ENCODE peak calls at places on chromosomes 12 and 14, in seven cellular contexts. Y is sigmoid colon, P is cardiac muscle cell, F is GM13976, M is natural killer cell, K is neural progenitor cell, V is HepG2. R is an unnamed sample.

GRCh38 chr12:77031745-77032144 is 33.6 kb downstream of the E2F7 start:
- DNase-seq in Y (no peak), V (no peak), P (no peak), K (no peak), M (no peak), F (no peak), R (no peak)

GRCh38 chr12:132482771-132483170 is 7.2 kb upstream of the FBRSL1 start:
- DNase-seq in K (no peak), M (no peak), Y (no peak), F (no peak), V (no peak), P (no peak), R (no peak)

GRCh38 chr14:74324945-74325361 is 22.2 kb upstream of the ABCD4 start:
- DNase-seq in Y (no peak), F (peak), K (peak), P (peak), V (peak), M (no peak), R (no peak)

GRCh38 chr12:100234166-100234565 is 32.7 kb downstream of the DEPDC4 start:
- DNase-seq in V (no peak), K (no peak), P (peak), M (no peak), Y (no peak), F (no peak), R (no peak)

GRCh38 chr12:126772171-126772864 is 1494.7 kb upstream of the TMEM132C start:
- DNase-seq in Y (no peak), M (no peak), V (peak), K (no peak), F (peak), P (no peak), R (no peak)

GRCh38 chr14:85793533-85793932 is 263.6 kb downstream of the FLRT2 start:
- DNase-seq in M (no peak), K (no peak), F (no peak), V (no peak), P (no peak), Y (no peak), R (no peak)

GRCh38 chr14:65184032-65184764 is 81.9 kb upstream of the MAX start:
- DNase-seq in P (no peak), K (no peak), Y (no peak), F (no peak), V (no peak), M (no peak), R (no peak)

GRCh38 chr14:92945959-92946846 is 23.3 kb downstream of the CHGA start:
- DNase-seq in Y (peak), P (no peak), V (no peak), M (no peak), F (no peak), K (no peak), R (no peak)

GRCh38 chr12:96677363-96677762 is 188.0 kb downstream of the CFAP54 start:
- DNase-seq in K (no peak), F (no peak), Y (no peak), P (no peak), M (no peak), V (no peak), R (no peak)

GRCh38 chr14:57747036-57747435 is 118.9 kb downstream of the SLC35F4 start:
- DNase-seq in P (no peak), K (no peak), V (no peak), M (no peak), F (no peak), Y (no peak), R (no peak)

GRCh38 chr12:30019386-30020140 is 235.8 kb upstream of the TMTC1 start:
- DNase-seq in M (no peak), F (no peak), V (no peak), P (no peak), Y (no peak), K (no peak), R (no peak)

GRCh38 chr14:99996951-99997571 is 68.2 kb upstream of the EVL start:
- DNase-seq in F (no peak), K (no peak), V (no peak), M (no peak), P (no peak), Y (no peak), R (no peak)

GRCh38 chr12:46222642-46223041 is 46.2 kb downstream of the SLC38A1 start:
- DNase-seq in M (no peak), K (no peak), F (no peak), P (no peak), V (no peak), Y (no peak), R (no peak)
- TF ChIP-seq CTCF in M (no peak), K (no peak), F (no peak), P (no peak), V (no peak), Y (no peak), R (no peak)

GRCh38 chr14:22002860-22003284 is 329.3 kb upstream of the OR4E1 start:
- DNase-seq in K (peak), M (no peak), V (no peak), F (no peak), Y (no peak), P (peak), R (no peak)
- TF ChIP-seq CTCF in K (peak), M (peak), V (peak), F (peak), Y (peak), P (no peak), R (peak)

GRCh38 chr12:44972746-44973421 is 78.0 kb downstream of the DBX2 start:
- DNase-seq in M (no peak), P (peak), K (peak), F (peak), Y (no peak), V (peak), R (no peak)
- TF ChIP-seq CTCF in M (no peak), P (peak), K (peak), F (peak), Y (no peak), V (peak), R (no peak)

GRCh38 chr12:57993030-57993429 is 51.7 kb downstream of the ATP23 start:
- DNase-seq in M (no peak), P (no peak), Y (no peak), V (no peak), K (no peak), F (no peak), R (no peak)
- TF ChIP-seq CTCF in M (no peak), P (peak), Y (no peak), V (no peak), K (peak), F (no peak), R (no peak)

DNA sequence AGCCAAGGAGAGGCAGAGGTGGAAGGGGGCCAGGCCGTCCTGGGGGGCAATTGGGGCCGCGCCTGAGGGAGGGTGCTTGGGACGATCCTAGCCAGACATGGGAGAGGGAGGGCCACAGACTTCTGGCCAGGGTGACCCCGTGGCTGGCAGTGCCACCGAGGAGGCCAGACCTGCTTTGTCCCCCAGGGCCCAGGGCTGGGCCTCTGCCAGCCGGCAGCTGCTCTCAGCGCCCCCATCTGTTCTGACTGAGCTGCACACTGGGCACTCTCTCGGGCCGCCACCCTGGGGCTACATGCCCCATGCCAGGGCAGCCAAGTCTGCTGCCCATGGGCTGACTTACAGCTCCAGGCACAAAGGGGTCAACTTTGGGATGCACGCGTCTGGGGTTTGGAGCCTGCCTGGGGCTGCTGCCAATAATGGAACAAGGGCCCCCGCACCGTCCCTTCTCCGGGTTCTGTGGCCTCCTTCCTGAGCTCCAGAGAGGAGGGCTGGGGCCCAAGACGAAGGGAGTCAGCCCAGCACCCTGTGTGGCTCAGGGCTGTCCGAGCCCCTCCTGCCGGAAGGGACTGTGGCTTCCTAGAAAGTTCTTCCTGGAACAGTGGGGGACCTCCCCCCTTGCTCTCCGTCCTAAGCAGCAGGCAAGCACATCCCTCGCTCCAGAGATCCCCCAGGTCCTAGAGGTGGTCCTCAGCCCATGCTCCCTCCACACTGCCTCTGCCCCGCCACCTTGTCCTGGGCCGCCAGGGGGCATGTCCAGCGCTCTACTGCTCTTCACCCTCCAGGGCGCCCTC is 1.1 kb downstream of the ADSS1 start:
- DNase-seq in P (peak), Y (no peak), V (peak), M (no peak), K (peak), F (no peak), R (no peak)
- TF ChIP-seq CTCF in P (peak), Y (no peak), V (peak), M (no peak), K (peak), F (no peak), R (no peak)

DNA sequence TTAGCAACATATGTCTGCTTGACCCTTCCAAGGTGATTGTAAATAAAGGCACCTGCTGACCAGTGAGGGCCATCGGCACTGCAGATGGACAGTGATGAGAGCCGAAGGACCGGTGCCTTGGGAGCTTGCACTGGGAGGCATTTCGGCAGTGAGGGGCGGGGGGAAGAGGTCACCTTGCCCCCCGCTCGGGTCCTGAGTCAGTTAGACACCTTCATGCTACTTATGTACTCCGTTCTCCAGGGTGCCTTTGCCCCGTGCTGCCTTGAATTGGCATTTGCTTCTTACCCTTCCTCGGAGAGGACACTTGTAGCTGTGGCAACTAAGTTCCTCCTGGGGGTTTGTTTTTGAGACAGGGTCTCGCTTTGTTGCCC is 23.0 kb downstream of the MMAB start:
- DNase-seq in V (no peak), K (no peak), P (no peak), F (no peak), M (no peak), Y (no peak), R (no peak)
- TF ChIP-seq CTCF in V (no peak), K (no peak), P (no peak), F (no peak), M (no peak), Y (no peak), R (no peak)

GRCh38 chr14:77618381-77618780 is 1.9 kb upstream of the SPTLC2 start:
- DNase-seq in P (no peak), K (no peak), F (no peak), V (no peak), Y (no peak), M (no peak), R (no peak)

GRCh38 chr14:77613207-77613606 is 3.2 kb downstream of the SPTLC2 start:
- DNase-seq in M (no peak), K (no peak), F (no peak), P (no peak), V (no peak), Y (no peak), R (no peak)

GRCh38 chr14:77616133-77616453 is 344 bp downstream of the SPTLC2 start:
- DNase-seq in K (no peak), M (peak), V (no peak), P (no peak), F (no peak), Y (no peak), R (no peak)

GRCh38 chr14:77615231-77616132 is 955 bp downstream of the SPTLC2 start:
- DNase-seq in P (peak), V (no peak), F (no peak), M (peak), Y (no peak), K (peak), R (no peak)

DNA sequence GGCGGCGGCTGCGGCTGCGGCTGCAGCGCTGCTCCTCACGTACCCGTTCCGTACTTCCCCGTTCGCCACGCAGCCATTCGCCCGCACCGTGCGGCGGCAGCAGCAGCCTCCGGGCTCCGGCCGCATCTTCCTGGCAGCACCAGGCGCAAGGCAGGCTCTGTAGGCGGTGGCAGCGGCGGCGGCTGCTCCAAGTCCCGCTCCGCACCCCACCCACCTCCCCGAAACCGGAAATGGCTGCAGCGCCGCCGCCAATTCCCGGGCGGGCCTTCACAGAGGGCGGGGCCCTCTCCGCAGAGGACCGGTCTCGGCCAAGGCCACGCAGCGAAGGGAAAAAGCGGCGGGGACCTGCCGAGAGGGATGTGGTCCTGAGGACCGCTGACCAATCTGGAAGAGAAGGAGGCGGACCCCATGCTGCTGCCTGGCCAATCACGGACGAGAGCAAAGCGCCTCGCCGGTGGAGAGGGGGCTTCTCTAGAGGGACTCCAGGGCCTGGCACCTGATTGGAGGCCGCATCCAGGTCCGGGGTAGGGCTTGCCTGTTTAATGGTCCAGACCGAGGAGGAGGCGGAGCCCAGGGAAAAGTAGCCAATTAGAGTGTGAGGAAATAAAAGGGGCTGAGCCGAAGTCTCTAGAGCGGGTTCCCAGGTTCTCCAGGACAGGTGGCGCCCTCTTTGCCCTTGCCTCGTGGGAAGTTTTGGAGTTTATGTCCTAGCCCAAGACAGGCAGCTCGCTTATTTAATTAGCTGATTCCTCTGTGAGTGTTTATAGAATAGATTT is at the start of gene SPTLC2:
- DNase-seq in Y (peak), M (peak), F (peak), K (peak), P (peak), V (peak), R (peak)
- TF ChIP-seq CTCF in Y (no peak), M (no peak), F (no peak), K (peak), P (no peak), V (peak), R (no peak)

DNA sequence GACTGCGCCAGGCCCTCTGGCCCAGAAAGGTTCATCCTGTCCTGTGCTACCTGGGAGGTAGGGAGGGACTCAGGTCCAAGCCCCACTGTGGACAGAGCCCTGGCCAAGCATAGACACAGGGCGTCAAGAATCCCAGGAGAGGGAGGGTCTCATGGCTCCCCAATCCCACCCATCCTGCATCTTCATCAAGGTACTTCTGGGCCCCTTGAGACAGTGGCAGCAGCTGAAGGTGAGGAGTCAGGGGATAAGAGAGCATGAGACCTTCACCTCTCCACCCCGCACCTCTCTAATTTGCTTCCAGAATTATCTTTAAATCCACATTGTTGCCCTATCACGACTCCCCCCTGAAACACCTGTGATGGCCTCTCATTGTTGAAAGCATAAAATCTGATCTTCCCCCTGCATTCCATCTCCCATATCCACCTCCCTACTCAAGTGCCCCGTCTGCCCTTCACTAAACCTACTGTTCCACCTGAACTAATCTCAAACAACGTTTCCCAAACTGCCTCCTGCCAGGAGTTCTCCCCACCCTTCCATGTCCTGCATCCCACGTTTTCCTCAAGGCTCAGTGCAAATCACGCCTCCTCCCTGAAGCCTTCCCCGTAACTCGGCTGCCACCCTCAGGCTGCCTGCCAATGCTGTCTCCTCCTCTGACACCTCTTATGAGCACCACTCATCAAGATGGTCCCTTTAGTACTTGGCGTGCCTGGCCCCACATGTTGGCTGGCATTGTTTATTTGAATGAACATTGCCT is 27.1 kb downstream of the KRT18 start:
- DNase-seq in V (peak), F (no peak), K (peak), Y (no peak), M (no peak), P (no peak), R (no peak)
- TF ChIP-seq CTCF in V (peak), F (no peak), K (peak), Y (no peak), M (no peak), P (peak), R (no peak)

GRCh38 chr12:52395761-52396434 is 10.2 kb downstream of the KRT82 start:
- DNase-seq in M (no peak), Y (peak), K (peak), V (peak), P (no peak), F (no peak), R (peak)
- TF ChIP-seq CTCF in M (no peak), Y (no peak), K (peak), V (peak), P (peak), F (no peak), R (peak)

R was measured in CD14-positive monocyte.